ENCODE peak calls at places on chromosomes 3 and 15, in ten cellular contexts. O, P, L, C, K, V, Z, Q, E and U are unnamed samples.

GRCh38 chr3:184229424-184230080 is at the start of gene VWA5B2:
- DNase-seq in L (peak; percentile 78), C (peak; percentile 76), O (peak; percentile 30), E (peak; percentile 88), Z (peak; percentile 59), P (peak; percentile 22), V (peak; percentile 88), Q (peak; percentile 80), K (no peak), U (peak; percentile 55)

GRCh38 chr15:89087066-89087829 is 1.0 kb upstream of the ABHD2 start:
- DNase-seq in P (no peak), E (no peak), V (no peak), Q (no peak), O (no peak), Z (no peak), K (no peak), C (no peak), L (no peak), U (no peak)

GRCh38 chr15:75227663-75228280 is 26.1 kb downstream of the C15orf39 start:
- DNase-seq in V (no peak), L (no peak), P (no peak), Z (no peak), Q (no peak), E (peak; percentile 44), O (no peak), C (no peak), K (no peak), U (no peak)

GRCh38 chr3:17573396-17573795 is 169.0 kb downstream of the TBC1D5 start:
- DNase-seq in L (no peak), O (no peak), Q (no peak), V (no peak), E (no peak), Z (no peak), P (no peak), C (no peak), K (no peak), U (no peak)

GRCh38 chr3:27324695-27325094 is 44.5 kb downstream of the NEK10 start:
- DNase-seq in E (no peak), V (no peak), Q (no peak), P (no peak), K (no peak), L (peak; percentile 29), Z (no peak), C (no peak), O (no peak), U (no peak)

GRCh38 chr3:24067483-24067882 is 122.4 kb downstream of the NR1D2 start:
- DNase-seq in K (peak; percentile 42), Q (no peak), Z (no peak), L (peak; percentile 83), V (no peak), P (no peak), C (no peak), O (no peak), E (no peak), U (no peak)

GRCh38 chr3:116446037-116446436 is 750 bp upstream of the LSAMP start:
- DNase-seq in L (peak; percentile 7), V (no peak), K (no peak), E (no peak), P (no peak), Q (no peak), C (no peak), O (no peak), Z (peak; percentile 2), U (no peak)

GRCh38 chr3:32584660-32585059 is 14.0 kb upstream of the DYNC1LI1 start:
- DNase-seq in E (no peak), O (no peak), Z (no peak), Q (no peak), P (no peak), V (no peak), C (no peak), L (no peak), K (no peak), U (no peak)

GRCh38 chr15:85956515-85957275 is 123.0 kb upstream of the AGBL1 start:
- DNase-seq in L (no peak), O (no peak), K (no peak), P (no peak), E (no peak), C (no peak), V (no peak), Z (no peak), Q (no peak), U (no peak)

GRCh38 chr3:160616721-160617120 is 51.4 kb upstream of the KPNA4 start:
- DNase-seq in V (no peak), O (no peak), Z (no peak), Q (no peak), K (peak; percentile 62), C (no peak), P (no peak), E (no peak), L (peak; percentile 73), U (no peak)

GRCh38 chr3:152556731-152557254 is 278.1 kb upstream of the P2RY1 start:
- DNase-seq in C (no peak), E (no peak), O (no peak), V (no peak), L (peak; percentile 85), Z (no peak), P (no peak), Q (no peak), K (peak; percentile 88), U (no peak)

GRCh38 chr3:129966876-129967275 is 7.6 kb upstream of the TRH start:
- DNase-seq in V (no peak), O (no peak), C (no peak), P (no peak), Q (no peak), Z (no peak), L (no peak), K (no peak), E (no peak), U (no peak)

GRCh38 chr15:69604050-69604378 is 151.4 kb downstream of the RPLP1 start:
- DNase-seq in O (peak; percentile 87), K (no peak), Q (no peak), L (no peak), E (no peak), Z (no peak), C (peak; percentile 43), V (no peak), P (no peak), U (no peak)

GRCh38 chr15:61025746-61026256 is 203.3 kb downstream of the RORA start:
- DNase-seq in L (no peak), C (no peak), O (no peak), Q (no peak), Z (no peak), V (no peak), P (no peak), E (no peak), K (no peak), U (no peak)

GRCh38 chr3:188558343-188559068 is 404.5 kb downstream of the LPP start:
- DNase-seq in E (no peak), P (no peak), O (no peak), K (peak; percentile 61), Z (no peak), Q (no peak), V (no peak), L (peak; percentile 47), C (no peak), U (no peak)

GRCh38 chr15:63474810-63475316 is 29.5 kb upstream of the USP3 start:
- DNase-seq in V (no peak), Z (no peak), E (no peak), P (no peak), O (no peak), K (no peak), L (no peak), C (peak; percentile 71), Q (no peak), U (no peak)

GRCh38 chr3:182083112-182083511 is 371.4 kb downstream of the SOX2 start:
- DNase-seq in O (no peak), K (no peak), L (peak; percentile 16), E (no peak), Q (no peak), Z (no peak), V (no peak), P (no peak), C (no peak), U (no peak)

GRCh38 chr3:57158813-57159678 is 6.1 kb downstream of the IL17RD start:
- DNase-seq in Q (no peak), O (no peak), V (no peak), L (no peak), P (no peak), E (no peak), C (no peak), K (no peak), Z (no peak), U (no peak)

GRCh38 chr3:31979006-31979697 is 1.9 kb downstream of the OSBPL10 start:
- DNase-seq in L (no peak), V (no peak), E (no peak), O (no peak), Q (no peak), P (no peak), Z (no peak), C (no peak), K (no peak), U (no peak)

GRCh38 chr3:25448750-25449684 is 21.0 kb downstream of the RARB start:
- DNase-seq in P (no peak), O (no peak), Q (no peak), L (peak; percentile 76), E (peak; percentile 95), V (peak; percentile 95), K (peak; percentile 73), Z (no peak), C (peak; percentile 35), U (peak; percentile 75)

GRCh38 chr3:69838217-69838616 is 99.0 kb downstream of the MITF start:
- DNase-seq in Z (no peak), C (no peak), P (no peak), E (no peak), Q (no peak), O (no peak), V (no peak), K (peak; percentile 86), L (peak; percentile 92), U (no peak)

GRCh38 chr15:70376929-70377691 is 279.4 kb upstream of the TLE3 start:
- DNase-seq in L (peak; percentile 67), O (no peak), Q (no peak), P (no peak), E (no peak), Z (no peak), C (peak; percentile 56), K (peak; percentile 56), V (peak; percentile 83), U (no peak)

GRCh38 chr3:57094011-57094535 is 33.6 kb downstream of the SPATA12 start:
- DNase-seq in Z (no peak), C (no peak), P (no peak), O (no peak), K (no peak), L (peak; percentile 30), E (no peak), Q (no peak), V (no peak), U (no peak)

GRCh38 chr3:126127452-126127851 is 43.5 kb upstream of the SLC41A3 start:
- DNase-seq in Q (no peak), L (no peak), P (no peak), E (peak; percentile 44), Z (no peak), V (peak; percentile 46), K (no peak), O (no peak), C (no peak), U (peak; percentile 17)

GRCh38 chr15:70299931-70300858 is 202.5 kb upstream of the TLE3 start:
- DNase-seq in K (no peak), P (peak; percentile 21), Q (peak; percentile 89), Z (no peak), E (no peak), V (no peak), O (no peak), L (no peak), C (no peak), U (no peak)